ENCODE peak calls at places on chromosomes 7 and 10, in six cellular contexts. One of them, this sample, is unnamed.
A peak's percentile ranks its signal among the peaks of the same experiment; 100 is the strongest.

GRCh38 chr10:124611738-124612137 is 132.4 kb downstream of the FAM53B start:
- DNase-seq in body of pancreas: no peak
- DNase-seq in tibial artery: no peak
- DNase-seq in endothelial cell of umbilical vein: no peak
- DNase-seq in SK-N-SH: no peak
- DNase-seq in fibroblast of the aortic adventitia: no peak
- DNase-seq in this sample: no peak

GRCh38 chr7:115300228-115300870 is 378.5 kb downstream of the MDFIC start:
- DNase-seq in tibial artery: no peak
- DNase-seq in body of pancreas: no peak
- DNase-seq in endothelial cell of umbilical vein: no peak
- DNase-seq in SK-N-SH: no peak
- DNase-seq in fibroblast of the aortic adventitia: peak; percentile 46
- DNase-seq in this sample: no peak

GRCh38 chr7:151759591-151760042 is 117.3 kb downstream of the PRKAG2 start:
- DNase-seq in tibial artery: no peak
- DNase-seq in SK-N-SH: peak; percentile 92
- DNase-seq in fibroblast of the aortic adventitia: peak; percentile 70
- DNase-seq in body of pancreas: peak; percentile 58
- DNase-seq in endothelial cell of umbilical vein: peak; percentile 60
- DNase-seq in this sample: peak; percentile 78

GRCh38 chr10:31353574-31353973 is 34.6 kb downstream of the ZEB1 start:
- DNase-seq in body of pancreas: no peak
- DNase-seq in tibial artery: no peak
- DNase-seq in endothelial cell of umbilical vein: peak; percentile 66
- DNase-seq in fibroblast of the aortic adventitia: peak; percentile 60
- DNase-seq in SK-N-SH: no peak
- DNase-seq in this sample: peak; percentile 67

GRCh38 chr7:132390705-132391104 is 185.6 kb downstream of the PLXNA4 start:
- DNase-seq in tibial artery: no peak
- DNase-seq in body of pancreas: no peak
- DNase-seq in SK-N-SH: no peak
- DNase-seq in fibroblast of the aortic adventitia: peak; percentile 64
- DNase-seq in endothelial cell of umbilical vein: no peak
- DNase-seq in this sample: no peak

GRCh38 chr7:34158754-34159153 is 253.4 kb downstream of the BMPER start:
- DNase-seq in SK-N-SH: peak; percentile 30
- DNase-seq in body of pancreas: no peak
- DNase-seq in tibial artery: no peak
- DNase-seq in fibroblast of the aortic adventitia: no peak
- DNase-seq in endothelial cell of umbilical vein: no peak
- DNase-seq in this sample: no peak

GRCh38 chr10:31319602-31320178 is 674 bp downstream of the ZEB1 start:
- DNase-seq in fibroblast of the aortic adventitia: no peak
- DNase-seq in endothelial cell of umbilical vein: no peak
- DNase-seq in body of pancreas: no peak
- DNase-seq in tibial artery: no peak
- DNase-seq in SK-N-SH: peak; percentile 66
- DNase-seq in this sample: no peak

GRCh38 chr10:120181154-120181553 is 275.9 kb upstream of the PLPP4 start:
- DNase-seq in fibroblast of the aortic adventitia: no peak
- DNase-seq in body of pancreas: no peak
- DNase-seq in endothelial cell of umbilical vein: no peak
- DNase-seq in tibial artery: no peak
- DNase-seq in SK-N-SH: no peak
- DNase-seq in this sample: no peak

GRCh38 chr10:70404906-70405824 is 1.2 kb downstream of the EIF4EBP2 start:
- DNase-seq in SK-N-SH: peak; percentile 60
- DNase-seq in endothelial cell of umbilical vein: peak; percentile 62
- DNase-seq in body of pancreas: peak; percentile 65
- DNase-seq in fibroblast of the aortic adventitia: peak; percentile 99
- DNase-seq in tibial artery: peak; percentile 95
- DNase-seq in this sample: peak; percentile 98

GRCh38 chr10:2836921-2837662 is 230.3 kb upstream of the PFKP start:
- DNase-seq in fibroblast of the aortic adventitia: no peak
- DNase-seq in body of pancreas: no peak
- DNase-seq in endothelial cell of umbilical vein: no peak
- DNase-seq in tibial artery: no peak
- DNase-seq in SK-N-SH: no peak
- DNase-seq in this sample: no peak

GRCh38 chr7:83663131-83663530 is 14.2 kb upstream of the SEMA3E start:
- DNase-seq in fibroblast of the aortic adventitia: no peak
- DNase-seq in endothelial cell of umbilical vein: no peak
- DNase-seq in body of pancreas: no peak
- DNase-seq in SK-N-SH: no peak
- DNase-seq in tibial artery: no peak
- DNase-seq in this sample: no peak

GRCh38 chr10:87538092-87538795 is 33.6 kb downstream of the MINPP1 start:
- DNase-seq in body of pancreas: no peak
- DNase-seq in SK-N-SH: no peak
- DNase-seq in tibial artery: no peak
- DNase-seq in fibroblast of the aortic adventitia: no peak
- DNase-seq in endothelial cell of umbilical vein: no peak
- DNase-seq in this sample: no peak

GRCh38 chr10:121788717-121789116 is 139.1 kb downstream of the ATE1 start:
- DNase-seq in body of pancreas: no peak
- DNase-seq in fibroblast of the aortic adventitia: no peak
- DNase-seq in tibial artery: no peak
- DNase-seq in endothelial cell of umbilical vein: no peak
- DNase-seq in SK-N-SH: no peak
- DNase-seq in this sample: no peak

GRCh38 chr7:158138329-158138597 is 449.4 kb downstream of the PTPRN2 start:
- DNase-seq in endothelial cell of umbilical vein: no peak
- DNase-seq in tibial artery: no peak
- DNase-seq in SK-N-SH: no peak
- DNase-seq in body of pancreas: no peak
- DNase-seq in fibroblast of the aortic adventitia: no peak
- DNase-seq in this sample: no peak

GRCh38 chr7:45992831-45993230 is 71.8 kb upstream of the IGFBP3 start:
- DNase-seq in endothelial cell of umbilical vein: no peak
- DNase-seq in fibroblast of the aortic adventitia: no peak
- DNase-seq in tibial artery: no peak
- DNase-seq in body of pancreas: no peak
- DNase-seq in SK-N-SH: no peak
- DNase-seq in this sample: no peak

GRCh38 chr7:9719303-9719702 is 1254.4 kb upstream of the PHF14 start:
- DNase-seq in SK-N-SH: no peak
- DNase-seq in body of pancreas: no peak
- DNase-seq in tibial artery: no peak
- DNase-seq in fibroblast of the aortic adventitia: no peak
- DNase-seq in endothelial cell of umbilical vein: no peak
- DNase-seq in this sample: no peak

GRCh38 chr7:121076350-121077164 is 88.0 kb downstream of the CPED1 start:
- DNase-seq in tibial artery: no peak
- DNase-seq in body of pancreas: no peak
- DNase-seq in SK-N-SH: no peak
- DNase-seq in endothelial cell of umbilical vein: no peak
- DNase-seq in fibroblast of the aortic adventitia: peak; percentile 72
- DNase-seq in this sample: peak; percentile 46

GRCh38 chr10:124214610-124215009 is 121.2 kb upstream of the CHST15 start:
- DNase-seq in endothelial cell of umbilical vein: no peak
- DNase-seq in body of pancreas: no peak
- DNase-seq in tibial artery: no peak
- DNase-seq in fibroblast of the aortic adventitia: no peak
- DNase-seq in SK-N-SH: no peak
- DNase-seq in this sample: no peak

GRCh38 chr7:28480595-28480994 is 68.3 kb downstream of the CREB5 start:
- DNase-seq in body of pancreas: no peak
- DNase-seq in endothelial cell of umbilical vein: no peak
- DNase-seq in SK-N-SH: no peak
- DNase-seq in fibroblast of the aortic adventitia: no peak
- DNase-seq in tibial artery: no peak
- DNase-seq in this sample: no peak

GRCh38 chr10:28302668-28303488 is at the start of gene MPP7:
- DNase-seq in fibroblast of the aortic adventitia: peak; percentile 97
- DNase-seq in body of pancreas: peak; percentile 96
- DNase-seq in SK-N-SH: peak; percentile 98
- DNase-seq in tibial artery: peak; percentile 96
- DNase-seq in endothelial cell of umbilical vein: peak; percentile 98
- DNase-seq in this sample: peak; percentile 98
- TF ChIP-seq CTCF in fibroblast of the aortic adventitia: peak; percentile 25
- TF ChIP-seq CTCF in body of pancreas: peak; percentile 41
- TF ChIP-seq CTCF in SK-N-SH: peak; percentile 27
- TF ChIP-seq CTCF in tibial artery: peak; percentile 55
- TF ChIP-seq CTCF in endothelial cell of umbilical vein: no peak
- TF ChIP-seq CTCF in this sample: peak; percentile 28

GRCh38 chr10:44863344-44864041 is 47.6 kb upstream of the TMEM72 start:
- DNase-seq in SK-N-SH: no peak
- DNase-seq in endothelial cell of umbilical vein: no peak
- DNase-seq in body of pancreas: no peak
- DNase-seq in tibial artery: no peak
- DNase-seq in fibroblast of the aortic adventitia: no peak
- DNase-seq in this sample: no peak
- TF ChIP-seq CTCF in SK-N-SH: no peak
- TF ChIP-seq CTCF in endothelial cell of umbilical vein: no peak
- TF ChIP-seq CTCF in body of pancreas: no peak
- TF ChIP-seq CTCF in tibial artery: no peak
- TF ChIP-seq CTCF in fibroblast of the aortic adventitia: no peak
- TF ChIP-seq CTCF in this sample: no peak

DNA sequence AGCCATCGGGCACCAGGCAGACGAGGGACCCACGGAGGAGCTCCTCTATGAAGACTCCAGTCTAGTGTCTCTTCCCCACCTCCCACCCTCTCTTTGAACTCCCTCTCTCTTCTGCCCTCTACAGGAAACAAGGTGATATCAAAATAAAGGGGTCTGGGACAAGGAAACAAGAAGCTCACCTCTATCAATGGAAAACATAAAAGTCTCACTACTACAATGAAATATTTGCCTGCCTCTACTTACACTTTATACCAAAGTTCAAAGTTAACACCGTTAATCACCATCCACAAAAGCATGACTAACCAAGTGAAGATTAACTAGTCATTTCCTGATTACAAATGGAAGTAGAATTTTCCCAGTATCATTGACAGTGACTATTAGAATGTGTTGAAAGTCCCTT is 82.2 kb downstream of the PARD3 start:
- DNase-seq in body of pancreas: no peak
- DNase-seq in fibroblast of the aortic adventitia: peak; percentile 34
- DNase-seq in tibial artery: no peak
- DNase-seq in endothelial cell of umbilical vein: peak; percentile 61
- DNase-seq in SK-N-SH: peak; percentile 42
- DNase-seq in this sample: peak; percentile 41
- TF ChIP-seq CTCF in body of pancreas: no peak
- TF ChIP-seq CTCF in fibroblast of the aortic adventitia: peak; percentile 11
- TF ChIP-seq CTCF in tibial artery: no peak
- TF ChIP-seq CTCF in endothelial cell of umbilical vein: no peak
- TF ChIP-seq CTCF in SK-N-SH: peak; percentile 41
- TF ChIP-seq CTCF in this sample: peak; percentile 19

DNA sequence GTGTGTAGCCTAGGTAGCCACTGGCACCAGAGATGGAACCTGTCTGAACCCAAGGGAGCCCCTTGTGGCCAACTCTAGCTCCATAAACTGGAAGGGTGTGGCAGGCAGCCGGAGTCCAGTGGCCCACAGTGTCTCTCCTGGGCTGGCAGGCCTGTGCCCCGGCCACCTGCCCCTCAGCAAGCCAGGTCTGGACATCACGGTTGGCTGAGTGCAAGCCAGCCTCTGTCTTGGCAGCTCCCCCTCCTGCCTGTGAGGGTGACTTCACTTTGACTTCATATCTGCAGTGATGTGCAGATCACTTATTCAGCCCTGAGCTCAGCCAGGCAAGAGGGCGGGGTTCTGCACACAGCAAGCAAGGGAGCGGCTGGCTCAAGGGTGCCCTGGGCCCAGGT is 1.3 kb upstream of the RET start:
- DNase-seq in tibial artery: no peak
- DNase-seq in fibroblast of the aortic adventitia: no peak
- DNase-seq in body of pancreas: no peak
- DNase-seq in endothelial cell of umbilical vein: no peak
- DNase-seq in SK-N-SH: peak; percentile 75
- DNase-seq in this sample: no peak
- TF ChIP-seq CTCF in tibial artery: no peak
- TF ChIP-seq CTCF in fibroblast of the aortic adventitia: no peak
- TF ChIP-seq CTCF in body of pancreas: no peak
- TF ChIP-seq CTCF in endothelial cell of umbilical vein: no peak
- TF ChIP-seq CTCF in SK-N-SH: no peak
- TF ChIP-seq CTCF in this sample: no peak

GRCh38 chr10:64594072-64594471 is 1072.9 kb downstream of the REEP3 start:
- DNase-seq in endothelial cell of umbilical vein: no peak
- DNase-seq in tibial artery: no peak
- DNase-seq in SK-N-SH: no peak
- DNase-seq in body of pancreas: no peak
- DNase-seq in fibroblast of the aortic adventitia: no peak
- DNase-seq in this sample: no peak
- TF ChIP-seq CTCF in endothelial cell of umbilical vein: no peak
- TF ChIP-seq CTCF in tibial artery: no peak
- TF ChIP-seq CTCF in SK-N-SH: no peak
- TF ChIP-seq CTCF in body of pancreas: no peak
- TF ChIP-seq CTCF in fibroblast of the aortic adventitia: no peak
- TF ChIP-seq CTCF in this sample: no peak

DNA sequence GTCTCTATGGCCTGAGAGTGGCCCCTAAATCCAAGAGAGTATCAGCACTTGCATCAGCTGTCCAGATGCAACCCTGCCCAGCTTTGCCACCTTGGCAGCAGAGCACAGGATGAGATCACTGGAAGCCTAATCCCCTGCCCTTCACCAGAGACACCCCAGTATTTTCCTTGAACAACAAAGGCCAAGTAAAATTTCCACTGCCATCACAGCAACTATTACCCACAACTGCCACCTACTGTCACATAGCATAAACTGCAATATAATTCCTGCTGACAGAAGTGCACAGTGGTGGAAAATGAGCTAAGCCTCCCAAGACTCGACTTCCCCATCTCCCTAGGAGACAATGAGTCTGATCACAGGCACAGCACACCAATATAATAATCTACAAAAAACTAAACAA is 462.8 kb upstream of the ZWINT start:
- DNase-seq in fibroblast of the aortic adventitia: no peak
- DNase-seq in tibial artery: no peak
- DNase-seq in SK-N-SH: peak; percentile 4
- DNase-seq in body of pancreas: no peak
- DNase-seq in endothelial cell of umbilical vein: no peak
- DNase-seq in this sample: peak; percentile 36
- TF ChIP-seq CTCF in fibroblast of the aortic adventitia: no peak
- TF ChIP-seq CTCF in tibial artery: no peak
- TF ChIP-seq CTCF in SK-N-SH: peak; percentile 44
- TF ChIP-seq CTCF in body of pancreas: no peak
- TF ChIP-seq CTCF in endothelial cell of umbilical vein: no peak
- TF ChIP-seq CTCF in this sample: peak; percentile 38

DNA sequence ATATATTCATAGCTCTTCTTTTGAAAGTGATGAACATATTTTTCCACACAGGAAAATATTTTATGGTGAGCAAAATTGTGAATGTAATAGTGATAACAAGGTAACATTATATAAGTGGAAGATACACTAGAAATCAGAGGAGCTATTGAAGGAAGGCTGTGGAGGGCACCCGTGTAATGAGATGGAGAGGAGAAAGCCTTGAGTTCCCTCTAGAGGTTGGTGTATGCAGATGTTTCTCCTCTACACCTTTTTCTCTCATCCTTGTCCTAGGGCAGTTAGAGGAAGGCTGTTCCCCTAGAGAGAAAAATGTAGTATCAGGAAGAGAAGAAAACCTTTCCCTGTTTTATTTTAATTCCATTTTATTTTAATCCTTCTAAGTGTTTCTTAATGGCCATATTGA is 54.6 kb upstream of the NRG3 start:
- DNase-seq in endothelial cell of umbilical vein: peak; percentile 7
- DNase-seq in fibroblast of the aortic adventitia: no peak
- DNase-seq in tibial artery: no peak
- DNase-seq in body of pancreas: no peak
- DNase-seq in SK-N-SH: peak; percentile 9
- DNase-seq in this sample: peak; percentile 38
- TF ChIP-seq CTCF in endothelial cell of umbilical vein: peak; percentile 28
- TF ChIP-seq CTCF in fibroblast of the aortic adventitia: no peak
- TF ChIP-seq CTCF in tibial artery: no peak
- TF ChIP-seq CTCF in body of pancreas: no peak
- TF ChIP-seq CTCF in SK-N-SH: no peak
- TF ChIP-seq CTCF in this sample: peak; percentile 59

GRCh38 chr7:30908681-30909080 is 3.0 kb upstream of the AQP1 start:
- DNase-seq in tibial artery: no peak
- DNase-seq in body of pancreas: peak; percentile 47
- DNase-seq in endothelial cell of umbilical vein: no peak
- DNase-seq in SK-N-SH: no peak
- DNase-seq in fibroblast of the aortic adventitia: no peak
- DNase-seq in this sample: no peak
- TF ChIP-seq CTCF in tibial artery: no peak
- TF ChIP-seq CTCF in body of pancreas: peak; percentile 1
- TF ChIP-seq CTCF in endothelial cell of umbilical vein: no peak
- TF ChIP-seq CTCF in SK-N-SH: no peak
- TF ChIP-seq CTCF in fibroblast of the aortic adventitia: no peak
- TF ChIP-seq CTCF in this sample: no peak